ENCODE peak calls at places on chromosome 2, in six cellular contexts. H, I, P, L, U and A are unnamed samples.

GRCh38 chr2:3827673-3828575 is 124.5 kb downstream of the DCDC2C start:
- DNase-seq in H (peak; percentile 37), I (peak; percentile 63), P (peak; percentile 28), L (no peak), U (no peak), A (no peak)

GRCh38 chr2:159846564-159846963 is 48.6 kb upstream of the CD302 start:
- DNase-seq in H (no peak), I (no peak), P (no peak), L (no peak), U (no peak), A (no peak)

GRCh38 chr2:161412346-161412745 is 3.8 kb upstream of the TBR1 start:
- DNase-seq in H (no peak), I (no peak), P (peak; percentile 36), L (no peak), U (no peak), A (no peak)

GRCh38 chr2:143717053-143717452 is 587.8 kb downstream of the ARHGAP15 start:
- DNase-seq in H (peak; percentile 6), I (no peak), P (peak; percentile 16), L (no peak), U (peak; percentile 41), A (peak; percentile 12)

GRCh38 chr2:149562304-149562703 is 25.3 kb downstream of the MMADHC start:
- DNase-seq in H (peak; percentile 79), I (no peak), P (peak; percentile 56), L (no peak), U (peak; percentile 38), A (no peak)

GRCh38 chr2:60627412-60627811 is 74.0 kb upstream of the BCL11A start:
- DNase-seq in H (no peak), I (no peak), P (no peak), L (no peak), U (no peak), A (no peak)

GRCh38 chr2:235244497-235245215 is 249.2 kb upstream of the AGAP1 start:
- DNase-seq in H (peak; percentile 12), I (no peak), P (peak; percentile 45), L (no peak), U (no peak), A (no peak)

GRCh38 chr2:98444436-98445166 is at the start of gene INPP4A:
- DNase-seq in H (peak; percentile 51), I (peak; percentile 80), P (peak; percentile 43), L (peak; percentile 65), U (peak; percentile 82), A (peak; percentile 65)

GRCh38 chr2:223019987-223020717 is 31.8 kb upstream of the KCNE4 start:
- DNase-seq in H (no peak), I (no peak), P (no peak), L (no peak), U (no peak), A (no peak)

GRCh38 chr2:40564174-40564573 is 112.3 kb upstream of the SLC8A1 start:
- DNase-seq in H (no peak), I (no peak), P (no peak), L (no peak), U (no peak), A (no peak)

GRCh38 chr2:40199758-40200157 is 252.1 kb downstream of the SLC8A1 start:
- DNase-seq in H (peak; percentile 31), I (no peak), P (no peak), L (no peak), U (peak; percentile 60), A (no peak)

GRCh38 chr2:39435254-39435653 is 1.8 kb downstream of the MAP4K3 start:
- DNase-seq in H (peak; percentile 38), I (no peak), P (no peak), L (no peak), U (peak; percentile 49), A (no peak)

GRCh38 chr2:206127656-206128055 is 31.6 kb downstream of the NDUFS1 start:
- DNase-seq in H (peak; percentile 7), I (no peak), P (no peak), L (no peak), U (no peak), A (no peak)

GRCh38 chr2:105330681-105331375 is 1.3 kb upstream of the TGFBRAP1 start:
- DNase-seq in H (no peak), I (no peak), P (no peak), L (no peak), U (no peak), A (no peak)

GRCh38 chr2:166932032-166932431 is 43.8 kb downstream of the XIRP2 start:
- DNase-seq in H (peak; percentile 28), I (no peak), P (no peak), L (no peak), U (peak; percentile 19), A (peak; percentile 3)

GRCh38 chr2:175176624-175177023 is 4.9 kb downstream of the ATP5MC3 start:
- DNase-seq in H (no peak), I (no peak), P (no peak), L (no peak), U (no peak), A (no peak)

GRCh38 chr2:25567406-25567805 is 106.0 kb downstream of the DTNB start:
- DNase-seq in H (peak; percentile 70), I (no peak), P (peak; percentile 65), L (no peak), U (peak; percentile 70), A (no peak)

GRCh38 chr2:11750917-11751316 is 4.5 kb downstream of the LPIN1 start:
- DNase-seq in H (peak; percentile 28), I (no peak), P (no peak), L (no peak), U (no peak), A (no peak)

GRCh38 chr2:44745460-44745859 is 196.0 kb upstream of the SIX3 start:
- DNase-seq in H (no peak), I (no peak), P (no peak), L (no peak), U (no peak), A (no peak)

GRCh38 chr2:187593697-187594096 is 39.5 kb upstream of the TFPI start:
- DNase-seq in H (peak; percentile 48), I (no peak), P (peak; percentile 43), L (no peak), U (peak; percentile 62), A (no peak)

GRCh38 chr2:186098821-186099220 is 360.2 kb downstream of the FSIP2 start:
- DNase-seq in H (no peak), I (no peak), P (peak; percentile 58), L (no peak), U (no peak), A (no peak)

GRCh38 chr2:150911766-150912280 is 349.8 kb downstream of the RBM43 start:
- DNase-seq in H (peak; percentile 98), I (peak; percentile 88), P (peak; percentile 74), L (no peak), U (peak; percentile 94), A (peak; percentile 73)